ENCODE peak calls at places on chromosomes 2 and 18, in seven cellular contexts. Z is heart right ventricle; M is effector memory CD8-positive, alpha-beta T cell; F is NCI-H345; J is pancreas; S is cardiac fibroblast; L is AG10803. D is an unnamed sample.

GRCh38 chr2:241357531-241357930 is 1.4 kb downstream of the FARP2 start:
- DNase-seq in F (no peak), M (no peak), Z (no peak), J (no peak), S (no peak), L (no peak), D (no peak)

GRCh38 chr18:73774836-73775509 is 372.7 kb downstream of the FBXO15 start:
- DNase-seq in J (peak; percentile 59), Z (peak; percentile 25), M (no peak), F (no peak), L (no peak), S (no peak), D (no peak)

GRCh38 chr2:54628418-54628817 is 95.0 kb upstream of the EML6 start:
- DNase-seq in Z (no peak), L (no peak), M (no peak), F (no peak), J (no peak), S (no peak), D (no peak)

GRCh38 chr2:227717687-227718567 is at the start of gene SLC19A3:
- DNase-seq in M (no peak), F (peak; percentile 54), S (peak; percentile 97), Z (peak; percentile 83), J (peak; percentile 85), L (peak; percentile 68), D (peak; percentile 98)

GRCh38 chr2:85181093-85181685 is 48.0 kb downstream of the TCF7L1 start:
- DNase-seq in Z (no peak), L (peak; percentile 29), F (peak; percentile 40), M (no peak), S (no peak), J (no peak), D (no peak)

GRCh38 chr2:150911766-150912280 is 349.8 kb downstream of the RBM43 start:
- DNase-seq in S (peak; percentile 95), M (no peak), F (no peak), J (no peak), L (peak; percentile 95), Z (peak; percentile 18), D (peak; percentile 62)

GRCh38 chr2:217060516-217060915 is 200.7 kb upstream of the TNP1 start:
- DNase-seq in J (no peak), M (no peak), F (no peak), L (no peak), S (peak; percentile 20), Z (no peak), D (no peak)

GRCh38 chr18:63881851-63882250 is 5.7 kb upstream of the SERPINB2 start:
- DNase-seq in F (no peak), J (no peak), M (no peak), S (peak; percentile 42), Z (no peak), L (peak; percentile 26), D (no peak)

GRCh38 chr2:151544449-151544848 is 134.7 kb downstream of the RIF1 start:
- DNase-seq in Z (no peak), J (no peak), F (no peak), M (no peak), L (peak; percentile 41), S (no peak), D (no peak)

GRCh38 chr2:235747001-235747867 is 253.4 kb downstream of the AGAP1 start:
- DNase-seq in L (no peak), F (no peak), M (no peak), J (no peak), Z (no peak), S (no peak), D (no peak)

GRCh38 chr2:98903064-98903355 is 33.0 kb downstream of the CRACDL start:
- DNase-seq in Z (no peak), S (no peak), J (no peak), F (no peak), L (no peak), M (no peak), D (peak; percentile 33)

GRCh38 chr2:109450574-109451265 is 163.0 kb downstream of the SEPTIN10 start:
- DNase-seq in Z (peak; percentile 51), L (no peak), J (peak; percentile 32), M (no peak), F (no peak), S (no peak), D (no peak)

GRCh38 chr18:47983946-47984345 is 53.5 kb upstream of the SMAD2 start:
- DNase-seq in J (no peak), Z (no peak), M (no peak), L (no peak), F (no peak), S (no peak), D (no peak)

GRCh38 chr2:128594953-128595677 is 276.4 kb upstream of the HS6ST1 start:
- DNase-seq in S (no peak), J (no peak), M (no peak), F (peak; percentile 94), Z (no peak), L (no peak), D (peak; percentile 69)

GRCh38 chr18:67266591-67267237 is 249.8 kb downstream of the DSEL start:
- DNase-seq in L (peak; percentile 75), M (no peak), F (no peak), J (no peak), S (peak; percentile 73), Z (no peak), D (no peak)

GRCh38 chr2:198040820-198041219 is 236.4 kb downstream of the PLCL1 start:
- DNase-seq in M (no peak), L (no peak), S (no peak), J (no peak), Z (no peak), F (no peak), D (no peak)

GRCh38 chr18:28149810-28150420 is 27.0 kb downstream of the CDH2 start:
- DNase-seq in F (no peak), J (no peak), M (no peak), Z (peak; percentile 39), L (no peak), S (no peak), D (no peak)

GRCh38 chr2:118112771-118113334 is 24.6 kb downstream of the INSIG2 start:
- DNase-seq in J (no peak), Z (no peak), F (no peak), L (peak; percentile 78), S (peak; percentile 54), M (no peak), D (no peak)

GRCh38 chr2:70977605-70978205 is 725 bp upstream of the ANKRD53 start:
- DNase-seq in S (peak; percentile 87), J (no peak), L (peak; percentile 87), M (no peak), Z (no peak), F (peak; percentile 57), D (peak; percentile 47)

GRCh38 chr2:58473165-58473564 is 232.0 kb upstream of the FANCL start:
- DNase-seq in F (no peak), Z (no peak), J (no peak), L (no peak), M (no peak), S (no peak), D (no peak)

GRCh38 chr2:152950125-152950524 is 231.7 kb downstream of the ARL6IP6 start:
- DNase-seq in Z (no peak), S (no peak), J (no peak), F (no peak), M (no peak), L (peak; percentile 4), D (no peak)

GRCh38 chr2:61463769-61464475 is 7.0 kb downstream of the USP34 start:
- DNase-seq in M (no peak), S (no peak), J (no peak), L (no peak), F (no peak), Z (no peak), D (no peak)

GRCh38 chr18:37481491-37481890 is 84.1 kb downstream of the CELF4 start:
- DNase-seq in J (no peak), S (no peak), Z (no peak), M (no peak), L (no peak), F (no peak), D (no peak)

GRCh38 chr18:59606193-59607175 is 90.7 kb downstream of the CCBE1 start:
- DNase-seq in L (peak; percentile 42), J (no peak), S (peak; percentile 59), F (no peak), Z (no peak), M (no peak), D (no peak)

GRCh38 chr18:48942554-48943261 is 8.1 kb downstream of the SMAD7 start:
- DNase-seq in S (peak; percentile 74), F (no peak), M (no peak), L (peak; percentile 98), J (no peak), Z (no peak), D (peak; percentile 75)

GRCh38 chr18:46161721-46162421 is 57.7 kb downstream of the HAUS1 start:
- DNase-seq in F (no peak), Z (no peak), M (no peak), S (no peak), J (no peak), L (no peak), D (no peak)

GRCh38 chr2:121596221-121597080 is 52.8 kb downstream of the CLASP1 start:
- DNase-seq in M (no peak), Z (no peak), J (no peak), S (peak; percentile 65), L (peak; percentile 57), F (no peak), D (no peak)

GRCh38 chr2:204389122-204389521 is 156.2 kb upstream of the PARD3B start:
- DNase-seq in L (no peak), F (no peak), M (no peak), Z (no peak), S (no peak), J (no peak), D (no peak)